ENCODE peak calls at places on chromosomes 12 and 14, in ten cellular contexts. One of them, this sample, is unnamed.
A peak's percentile ranks its signal among the peaks of the same experiment; 100 is the strongest.

GRCh38 chr14:85106491-85106890 is 423.5 kb upstream of the FLRT2 start:
- DNase-seq in astrocyte of the spinal cord: no peak
- DNase-seq in iris pigment epithelial cell: no peak
- DNase-seq in activated T-helper 1 cell treated with anti-CD3 and anti-CD28 coated beads, Interleukin-2, amount 50 U/mL, for 16 hours: no peak
- DNase-seq in Caco-2: no peak
- DNase-seq in left colon: no peak
- DNase-seq in kidney epithelial cell: no peak
- DNase-seq in GM23338: no peak
- DNase-seq in AG08395: no peak
- DNase-seq in T-helper 2 cell: no peak
- DNase-seq in this sample: no peak

GRCh38 chr14:90060965-90061848 is 587 bp upstream of the KCNK13 start:
- DNase-seq in astrocyte of the spinal cord: no peak
- DNase-seq in iris pigment epithelial cell: peak; percentile 9
- DNase-seq in activated T-helper 1 cell treated with anti-CD3 and anti-CD28 coated beads, Interleukin-2, amount 50 U/mL, for 16 hours: no peak
- DNase-seq in Caco-2: peak; percentile 17
- DNase-seq in left colon: no peak
- DNase-seq in kidney epithelial cell: no peak
- DNase-seq in GM23338: peak; percentile 63
- DNase-seq in AG08395: no peak
- DNase-seq in T-helper 2 cell: no peak
- DNase-seq in this sample: no peak

GRCh38 chr14:53663709-53664108 is 292.9 kb downstream of the BMP4 start:
- DNase-seq in astrocyte of the spinal cord: peak; percentile 33
- DNase-seq in iris pigment epithelial cell: peak; percentile 14
- DNase-seq in activated T-helper 1 cell treated with anti-CD3 and anti-CD28 coated beads, Interleukin-2, amount 50 U/mL, for 16 hours: no peak
- DNase-seq in Caco-2: peak; percentile 58
- DNase-seq in left colon: no peak
- DNase-seq in kidney epithelial cell: no peak
- DNase-seq in GM23338: peak; percentile 75
- DNase-seq in AG08395: peak; percentile 14
- DNase-seq in T-helper 2 cell: no peak
- DNase-seq in this sample: no peak

GRCh38 chr14:25389948-25390347 is 340.0 kb upstream of the STXBP6 start:
- DNase-seq in astrocyte of the spinal cord: no peak
- DNase-seq in iris pigment epithelial cell: no peak
- DNase-seq in activated T-helper 1 cell treated with anti-CD3 and anti-CD28 coated beads, Interleukin-2, amount 50 U/mL, for 16 hours: no peak
- DNase-seq in Caco-2: no peak
- DNase-seq in left colon: no peak
- DNase-seq in kidney epithelial cell: no peak
- DNase-seq in GM23338: no peak
- DNase-seq in AG08395: no peak
- DNase-seq in T-helper 2 cell: no peak
- DNase-seq in this sample: no peak

GRCh38 chr12:56020437-56021189 is at the start of gene IKZF4:
- DNase-seq in astrocyte of the spinal cord: peak; percentile 21
- DNase-seq in iris pigment epithelial cell: peak; percentile 28
- DNase-seq in activated T-helper 1 cell treated with anti-CD3 and anti-CD28 coated beads, Interleukin-2, amount 50 U/mL, for 16 hours: no peak
- DNase-seq in Caco-2: peak; percentile 72
- DNase-seq in left colon: peak; percentile 53
- DNase-seq in kidney epithelial cell: no peak
- DNase-seq in GM23338: peak; percentile 85
- DNase-seq in AG08395: no peak
- DNase-seq in T-helper 2 cell: no peak
- DNase-seq in this sample: no peak

GRCh38 chr14:96299441-96299840 is 43.4 kb downstream of the BDKRB1 start:
- DNase-seq in astrocyte of the spinal cord: no peak
- DNase-seq in iris pigment epithelial cell: no peak
- DNase-seq in activated T-helper 1 cell treated with anti-CD3 and anti-CD28 coated beads, Interleukin-2, amount 50 U/mL, for 16 hours: no peak
- DNase-seq in Caco-2: no peak
- DNase-seq in left colon: no peak
- DNase-seq in kidney epithelial cell: no peak
- DNase-seq in GM23338: no peak
- DNase-seq in AG08395: no peak
- DNase-seq in T-helper 2 cell: no peak
- DNase-seq in this sample: no peak

GRCh38 chr12:96985515-96986362 is 78.7 kb downstream of the NEDD1 start:
- DNase-seq in astrocyte of the spinal cord: no peak
- DNase-seq in iris pigment epithelial cell: no peak
- DNase-seq in activated T-helper 1 cell treated with anti-CD3 and anti-CD28 coated beads, Interleukin-2, amount 50 U/mL, for 16 hours: peak; percentile 13
- DNase-seq in Caco-2: peak; percentile 57
- DNase-seq in left colon: no peak
- DNase-seq in kidney epithelial cell: no peak
- DNase-seq in GM23338: peak; percentile 74
- DNase-seq in AG08395: peak; percentile 20
- DNase-seq in T-helper 2 cell: peak; percentile 18
- DNase-seq in this sample: no peak

GRCh38 chr12:4270670-4271432 is 2.7 kb upstream of the CCND2 start:
- DNase-seq in astrocyte of the spinal cord: no peak
- DNase-seq in iris pigment epithelial cell: peak; percentile 17
- DNase-seq in activated T-helper 1 cell treated with anti-CD3 and anti-CD28 coated beads, Interleukin-2, amount 50 U/mL, for 16 hours: no peak
- DNase-seq in Caco-2: no peak
- DNase-seq in left colon: peak; percentile 74
- DNase-seq in kidney epithelial cell: no peak
- DNase-seq in GM23338: peak; percentile 82
- DNase-seq in AG08395: no peak
- DNase-seq in T-helper 2 cell: no peak
- DNase-seq in this sample: peak; percentile 54

GRCh38 chr12:92294676-92295440 is 149.2 kb upstream of the BTG1 start:
- DNase-seq in astrocyte of the spinal cord: no peak
- DNase-seq in iris pigment epithelial cell: peak; percentile 40
- DNase-seq in activated T-helper 1 cell treated with anti-CD3 and anti-CD28 coated beads, Interleukin-2, amount 50 U/mL, for 16 hours: no peak
- DNase-seq in Caco-2: no peak
- DNase-seq in left colon: no peak
- DNase-seq in kidney epithelial cell: no peak
- DNase-seq in GM23338: no peak
- DNase-seq in AG08395: peak; percentile 29
- DNase-seq in T-helper 2 cell: no peak
- DNase-seq in this sample: no peak

GRCh38 chr14:99273724-99274345 is 1.8 kb upstream of the BCL11B start:
- DNase-seq in astrocyte of the spinal cord: no peak
- DNase-seq in iris pigment epithelial cell: no peak
- DNase-seq in activated T-helper 1 cell treated with anti-CD3 and anti-CD28 coated beads, Interleukin-2, amount 50 U/mL, for 16 hours: no peak
- DNase-seq in Caco-2: no peak
- DNase-seq in left colon: peak; percentile 80
- DNase-seq in kidney epithelial cell: no peak
- DNase-seq in GM23338: peak; percentile 42
- DNase-seq in AG08395: no peak
- DNase-seq in T-helper 2 cell: no peak
- DNase-seq in this sample: no peak

GRCh38 chr12:64221656-64222010 is 463 bp downstream of the KICS2 start:
- DNase-seq in astrocyte of the spinal cord: peak; percentile 78
- DNase-seq in iris pigment epithelial cell: peak; percentile 62
- DNase-seq in activated T-helper 1 cell treated with anti-CD3 and anti-CD28 coated beads, Interleukin-2, amount 50 U/mL, for 16 hours: peak; percentile 35
- DNase-seq in Caco-2: peak; percentile 89
- DNase-seq in left colon: peak; percentile 90
- DNase-seq in kidney epithelial cell: peak; percentile 43
- DNase-seq in GM23338: peak; percentile 96
- DNase-seq in AG08395: peak; percentile 82
- DNase-seq in T-helper 2 cell: peak; percentile 21
- DNase-seq in this sample: peak; percentile 88

GRCh38 chr12:124687695-124688301 is 120.4 kb upstream of the NCOR2 start:
- DNase-seq in astrocyte of the spinal cord: peak; percentile 49
- DNase-seq in iris pigment epithelial cell: peak; percentile 54
- DNase-seq in activated T-helper 1 cell treated with anti-CD3 and anti-CD28 coated beads, Interleukin-2, amount 50 U/mL, for 16 hours: no peak
- DNase-seq in Caco-2: no peak
- DNase-seq in left colon: no peak
- DNase-seq in kidney epithelial cell: no peak
- DNase-seq in GM23338: no peak
- DNase-seq in AG08395: no peak
- DNase-seq in T-helper 2 cell: no peak
- DNase-seq in this sample: no peak

GRCh38 chr12:43914391-43914790 is 78.5 kb downstream of the TMEM117 start:
- DNase-seq in astrocyte of the spinal cord: no peak
- DNase-seq in iris pigment epithelial cell: no peak
- DNase-seq in activated T-helper 1 cell treated with anti-CD3 and anti-CD28 coated beads, Interleukin-2, amount 50 U/mL, for 16 hours: no peak
- DNase-seq in Caco-2: no peak
- DNase-seq in left colon: no peak
- DNase-seq in kidney epithelial cell: no peak
- DNase-seq in GM23338: peak; percentile 19
- DNase-seq in AG08395: no peak
- DNase-seq in T-helper 2 cell: no peak
- DNase-seq in this sample: no peak

GRCh38 chr12:27975222-27976136 is 2.9 kb upstream of the PTHLH start:
- DNase-seq in astrocyte of the spinal cord: peak; percentile 72
- DNase-seq in iris pigment epithelial cell: peak; percentile 74
- DNase-seq in activated T-helper 1 cell treated with anti-CD3 and anti-CD28 coated beads, Interleukin-2, amount 50 U/mL, for 16 hours: no peak
- DNase-seq in Caco-2: peak; percentile 61
- DNase-seq in left colon: no peak
- DNase-seq in kidney epithelial cell: no peak
- DNase-seq in GM23338: peak; percentile 73
- DNase-seq in AG08395: peak; percentile 59
- DNase-seq in T-helper 2 cell: no peak
- DNase-seq in this sample: no peak

GRCh38 chr14:61145903-61146411 is 135.2 kb downstream of the TMEM30B start:
- DNase-seq in astrocyte of the spinal cord: peak; percentile 91
- DNase-seq in iris pigment epithelial cell: peak; percentile 75
- DNase-seq in activated T-helper 1 cell treated with anti-CD3 and anti-CD28 coated beads, Interleukin-2, amount 50 U/mL, for 16 hours: no peak
- DNase-seq in Caco-2: no peak
- DNase-seq in left colon: no peak
- DNase-seq in kidney epithelial cell: no peak
- DNase-seq in GM23338: no peak
- DNase-seq in AG08395: peak; percentile 67
- DNase-seq in T-helper 2 cell: no peak
- DNase-seq in this sample: peak; percentile 26

GRCh38 chr12:77031745-77032144 is 33.6 kb downstream of the E2F7 start:
- DNase-seq in astrocyte of the spinal cord: peak; percentile 72
- DNase-seq in iris pigment epithelial cell: peak; percentile 54
- DNase-seq in activated T-helper 1 cell treated with anti-CD3 and anti-CD28 coated beads, Interleukin-2, amount 50 U/mL, for 16 hours: no peak
- DNase-seq in Caco-2: no peak
- DNase-seq in left colon: no peak
- DNase-seq in kidney epithelial cell: peak; percentile 41
- DNase-seq in GM23338: no peak
- DNase-seq in AG08395: peak; percentile 21
- DNase-seq in T-helper 2 cell: no peak
- DNase-seq in this sample: no peak

GRCh38 chr12:92928431-92928961 is 599 bp downstream of the EEA1 start:
- DNase-seq in astrocyte of the spinal cord: no peak
- DNase-seq in iris pigment epithelial cell: peak; percentile 26
- DNase-seq in activated T-helper 1 cell treated with anti-CD3 and anti-CD28 coated beads, Interleukin-2, amount 50 U/mL, for 16 hours: no peak
- DNase-seq in Caco-2: peak; percentile 36
- DNase-seq in left colon: peak; percentile 42
- DNase-seq in kidney epithelial cell: no peak
- DNase-seq in GM23338: no peak
- DNase-seq in AG08395: peak; percentile 20
- DNase-seq in T-helper 2 cell: no peak
- DNase-seq in this sample: peak; percentile 38

GRCh38 chr14:63727231-63727735 is 582 bp downstream of the SGPP1 start:
- DNase-seq in astrocyte of the spinal cord: peak; percentile 29
- DNase-seq in iris pigment epithelial cell: peak; percentile 49
- DNase-seq in activated T-helper 1 cell treated with anti-CD3 and anti-CD28 coated beads, Interleukin-2, amount 50 U/mL, for 16 hours: no peak
- DNase-seq in Caco-2: peak; percentile 55
- DNase-seq in left colon: peak; percentile 31
- DNase-seq in kidney epithelial cell: no peak
- DNase-seq in GM23338: peak; percentile 57
- DNase-seq in AG08395: peak; percentile 56
- DNase-seq in T-helper 2 cell: no peak
- DNase-seq in this sample: peak; percentile 35

GRCh38 chr12:96670334-96670899 is 181.0 kb downstream of the CFAP54 start:
- DNase-seq in astrocyte of the spinal cord: no peak
- DNase-seq in iris pigment epithelial cell: no peak
- DNase-seq in activated T-helper 1 cell treated with anti-CD3 and anti-CD28 coated beads, Interleukin-2, amount 50 U/mL, for 16 hours: no peak
- DNase-seq in Caco-2: peak; percentile 7
- DNase-seq in left colon: no peak
- DNase-seq in kidney epithelial cell: no peak
- DNase-seq in GM23338: no peak
- DNase-seq in AG08395: no peak
- DNase-seq in T-helper 2 cell: no peak
- DNase-seq in this sample: no peak

GRCh38 chr12:49706351-49707126 is 666 bp downstream of the FMNL3 start:
- DNase-seq in astrocyte of the spinal cord: peak; percentile 50
- DNase-seq in iris pigment epithelial cell: peak; percentile 67
- DNase-seq in activated T-helper 1 cell treated with anti-CD3 and anti-CD28 coated beads, Interleukin-2, amount 50 U/mL, for 16 hours: peak; percentile 9
- DNase-seq in Caco-2: peak; percentile 50
- DNase-seq in left colon: peak; percentile 25
- DNase-seq in kidney epithelial cell: no peak
- DNase-seq in GM23338: peak; percentile 65
- DNase-seq in AG08395: peak; percentile 20
- DNase-seq in T-helper 2 cell: no peak
- DNase-seq in this sample: peak; percentile 31

GRCh38 chr12:65540140-65540539 is 261.7 kb downstream of the MSRB3 start:
- DNase-seq in astrocyte of the spinal cord: no peak
- DNase-seq in iris pigment epithelial cell: no peak
- DNase-seq in activated T-helper 1 cell treated with anti-CD3 and anti-CD28 coated beads, Interleukin-2, amount 50 U/mL, for 16 hours: no peak
- DNase-seq in Caco-2: no peak
- DNase-seq in left colon: no peak
- DNase-seq in kidney epithelial cell: no peak
- DNase-seq in GM23338: no peak
- DNase-seq in AG08395: no peak
- DNase-seq in T-helper 2 cell: no peak
- DNase-seq in this sample: no peak

GRCh38 chr12:108724890-108725151 is 6.5 kb downstream of the CORO1C start:
- DNase-seq in astrocyte of the spinal cord: no peak
- DNase-seq in iris pigment epithelial cell: no peak
- DNase-seq in activated T-helper 1 cell treated with anti-CD3 and anti-CD28 coated beads, Interleukin-2, amount 50 U/mL, for 16 hours: no peak
- DNase-seq in Caco-2: no peak
- DNase-seq in left colon: no peak
- DNase-seq in kidney epithelial cell: no peak
- DNase-seq in GM23338: no peak
- DNase-seq in AG08395: no peak
- DNase-seq in T-helper 2 cell: no peak
- DNase-seq in this sample: no peak

GRCh38 chr12:43069768-43070221 is 480.2 kb upstream of the PRICKLE1 start:
- DNase-seq in astrocyte of the spinal cord: peak; percentile 22
- DNase-seq in iris pigment epithelial cell: peak; percentile 45
- DNase-seq in activated T-helper 1 cell treated with anti-CD3 and anti-CD28 coated beads, Interleukin-2, amount 50 U/mL, for 16 hours: no peak
- DNase-seq in Caco-2: no peak
- DNase-seq in left colon: no peak
- DNase-seq in kidney epithelial cell: no peak
- DNase-seq in GM23338: no peak
- DNase-seq in AG08395: no peak
- DNase-seq in T-helper 2 cell: no peak
- DNase-seq in this sample: no peak

GRCh38 chr12:27463826-27464554 is 17.5 kb downstream of the SMCO2 start:
- DNase-seq in astrocyte of the spinal cord: no peak
- DNase-seq in iris pigment epithelial cell: no peak
- DNase-seq in activated T-helper 1 cell treated with anti-CD3 and anti-CD28 coated beads, Interleukin-2, amount 50 U/mL, for 16 hours: no peak
- DNase-seq in Caco-2: no peak
- DNase-seq in left colon: peak; percentile 34
- DNase-seq in kidney epithelial cell: no peak
- DNase-seq in GM23338: peak; percentile 11
- DNase-seq in AG08395: peak; percentile 60
- DNase-seq in T-helper 2 cell: no peak
- DNase-seq in this sample: peak; percentile 62

GRCh38 chr14:95316826-95317225 is 2.9 kb downstream of the CLMN start:
- DNase-seq in astrocyte of the spinal cord: no peak
- DNase-seq in iris pigment epithelial cell: no peak
- DNase-seq in activated T-helper 1 cell treated with anti-CD3 and anti-CD28 coated beads, Interleukin-2, amount 50 U/mL, for 16 hours: no peak
- DNase-seq in Caco-2: no peak
- DNase-seq in left colon: no peak
- DNase-seq in kidney epithelial cell: no peak
- DNase-seq in GM23338: no peak
- DNase-seq in AG08395: no peak
- DNase-seq in T-helper 2 cell: no peak
- DNase-seq in this sample: no peak

GRCh38 chr14:53953002-53953827 is 3.4 kb downstream of the BMP4 start:
- DNase-seq in astrocyte of the spinal cord: peak; percentile 91
- DNase-seq in iris pigment epithelial cell: peak; percentile 70
- DNase-seq in activated T-helper 1 cell treated with anti-CD3 and anti-CD28 coated beads, Interleukin-2, amount 50 U/mL, for 16 hours: no peak
- DNase-seq in Caco-2: peak; percentile 89
- DNase-seq in left colon: peak; percentile 80
- DNase-seq in kidney epithelial cell: peak; percentile 28
- DNase-seq in GM23338: peak; percentile 86
- DNase-seq in AG08395: peak; percentile 48
- DNase-seq in T-helper 2 cell: no peak
- DNase-seq in this sample: peak; percentile 86

GRCh38 chr12:47651368-47652254 is 54.2 kb downstream of the RPAP3 start:
- DNase-seq in astrocyte of the spinal cord: peak; percentile 68
- DNase-seq in iris pigment epithelial cell: peak; percentile 77
- DNase-seq in activated T-helper 1 cell treated with anti-CD3 and anti-CD28 coated beads, Interleukin-2, amount 50 U/mL, for 16 hours: no peak
- DNase-seq in Caco-2: peak; percentile 72
- DNase-seq in left colon: peak; percentile 49
- DNase-seq in kidney epithelial cell: peak; percentile 7
- DNase-seq in GM23338: peak; percentile 73
- DNase-seq in AG08395: peak; percentile 72
- DNase-seq in T-helper 2 cell: no peak
- DNase-seq in this sample: peak; percentile 61

GRCh38 chr14:58598028-58598850 is 39.5 kb upstream of the DACT1 start:
- DNase-seq in astrocyte of the spinal cord: no peak
- DNase-seq in iris pigment epithelial cell: no peak
- DNase-seq in activated T-helper 1 cell treated with anti-CD3 and anti-CD28 coated beads, Interleukin-2, amount 50 U/mL, for 16 hours: no peak
- DNase-seq in Caco-2: no peak
- DNase-seq in left colon: no peak
- DNase-seq in kidney epithelial cell: no peak
- DNase-seq in GM23338: no peak
- DNase-seq in AG08395: no peak
- DNase-seq in T-helper 2 cell: no peak
- DNase-seq in this sample: no peak